ENCODE peak calls at places on chromosomes 7 and 10, in five cellular contexts. I, W, F, Q and L are unnamed samples.

GRCh38 chr10:18097524-18097923 is 42.7 kb upstream of the CACNB2 start:
- DNase-seq in Q (peak; percentile 63), F (no peak), W (no peak), I (no peak), L (peak; percentile 48)

GRCh38 chr10:28922127-28922526 is 244.8 kb downstream of the BAMBI start:
- DNase-seq in Q (peak; percentile 8), F (no peak), W (no peak), I (peak; percentile 37), L (peak; percentile 58)

GRCh38 chr7:106068986-106069385 is 43.1 kb downstream of the SYPL1 start:
- DNase-seq in Q (peak; percentile 20), F (no peak), I (no peak), W (no peak), L (peak; percentile 78)

GRCh38 chr10:61438141-61438984 is 14.8 kb downstream of the TMEM26 start:
- DNase-seq in F (no peak), Q (peak; percentile 6), I (no peak), W (no peak), L (peak; percentile 71)

GRCh38 chr7:78279035-78279434 is 480.5 kb downstream of the PHTF2 start:
- DNase-seq in F (no peak), I (no peak), W (no peak), Q (peak; percentile 58), L (peak; percentile 70)

GRCh38 chr7:37988721-37989650 is 68.5 kb downstream of the EPDR1 start:
- DNase-seq in W (no peak), F (no peak), Q (no peak), I (no peak), L (no peak)

GRCh38 chr10:115980470-115980869 is 292.5 kb downstream of the GFRA1 start:
- DNase-seq in I (no peak), F (no peak), W (no peak), Q (no peak), L (no peak)

GRCh38 chr7:44827567-44827966 is 20.3 kb downstream of the H2AZ2 start:
- DNase-seq in I (no peak), F (no peak), W (no peak), Q (no peak), L (no peak)

GRCh38 chr10:62081322-62081945 is 179.9 kb downstream of the ARID5B start:
- DNase-seq in W (no peak), Q (peak; percentile 58), F (peak; percentile 46), I (no peak), L (no peak)

GRCh38 chr10:116197961-116198360 is 75.0 kb downstream of the GFRA1 start:
- DNase-seq in Q (no peak), W (no peak), I (no peak), F (no peak), L (no peak)

GRCh38 chr10:61135276-61135721 is 191.3 kb upstream of the RHOBTB1 start:
- DNase-seq in W (no peak), F (peak; percentile 84), Q (no peak), I (no peak), L (no peak)

GRCh38 chr10:33293081-33293480 is 41.4 kb downstream of the NRP1 start:
- DNase-seq in W (no peak), Q (peak; percentile 26), F (no peak), I (no peak), L (no peak)

GRCh38 chr10:61640876-61641275 is 21.9 kb upstream of the CABCOCO1 start:
- DNase-seq in F (no peak), I (no peak), W (no peak), Q (no peak), L (no peak)

GRCh38 chr10:49844775-49845561 is 82.8 kb upstream of the OGDHL start:
- DNase-seq in F (no peak), W (no peak), I (no peak), Q (peak; percentile 51), L (peak; percentile 69)

GRCh38 chr10:70664702-70665195 is 7.6 kb upstream of the ADAMTS14 start:
- DNase-seq in F (no peak), Q (peak; percentile 95), W (no peak), I (no peak), L (peak; percentile 98)

GRCh38 chr10:23314835-23315239 is 29.8 kb downstream of the C10orf67 start:
- DNase-seq in W (peak; percentile 57), Q (peak; percentile 92), F (peak; percentile 77), I (peak; percentile 22), L (peak; percentile 85)